ENCODE peak calls at places on chromosomes 4 and X, in four cellular contexts. One of them, this sample, is unnamed.

GRCh38 chr4:125985856-125986255 is 671.1 kb downstream of the FAT4 start:
- DNase-seq in A673: peak; percentile 80
- DNase-seq in tibial nerve: no peak
- DNase-seq in SK-N-SH: no peak
- DNase-seq in this sample: no peak

GRCh38 chrX:56994375-56995270 is 718 bp downstream of the SPIN3 start:
- DNase-seq in A673: no peak
- DNase-seq in tibial nerve: no peak
- DNase-seq in SK-N-SH: peak; percentile 18
- DNase-seq in this sample: no peak

GRCh38 chr4:127632420-127633403 is at the start of gene INTU:
- DNase-seq in A673: peak; percentile 97
- DNase-seq in tibial nerve: peak; percentile 88
- DNase-seq in SK-N-SH: peak; percentile 84
- DNase-seq in this sample: peak; percentile 92

GRCh38 chr4:23368081-23368697 is 521.7 kb downstream of the PPARGC1A start:
- DNase-seq in tibial nerve: no peak
- DNase-seq in A673: no peak
- DNase-seq in SK-N-SH: peak; percentile 9
- DNase-seq in this sample: no peak

GRCh38 chr4:5940470-5941203 is 47.8 kb upstream of the CRMP1 start:
- DNase-seq in tibial nerve: no peak
- DNase-seq in A673: peak; percentile 78
- DNase-seq in SK-N-SH: no peak
- DNase-seq in this sample: no peak

GRCh38 chr4:165707126-165707525 is 165.9 kb upstream of the TLL1 start:
- DNase-seq in SK-N-SH: no peak
- DNase-seq in A673: no peak
- DNase-seq in tibial nerve: no peak
- DNase-seq in this sample: no peak

GRCh38 chrX:55598333-55598732 is 24.9 kb upstream of the FOXR2 start:
- DNase-seq in tibial nerve: no peak
- DNase-seq in SK-N-SH: no peak
- DNase-seq in A673: no peak
- DNase-seq in this sample: no peak

GRCh38 chr4:5474756-5475155 is 233.6 kb downstream of the EVC2 start:
- DNase-seq in SK-N-SH: no peak
- DNase-seq in A673: no peak
- DNase-seq in tibial nerve: no peak
- DNase-seq in this sample: no peak

GRCh38 chr4:153222790-153223417 is 18.7 kb downstream of the TRIM2 start:
- DNase-seq in tibial nerve: peak; percentile 21
- DNase-seq in A673: peak; percentile 46
- DNase-seq in SK-N-SH: peak; percentile 84
- DNase-seq in this sample: peak; percentile 48

GRCh38 chrX:150197388-150197787 is 165.7 kb upstream of the MAMLD1 start:
- DNase-seq in A673: no peak
- DNase-seq in tibial nerve: no peak
- DNase-seq in SK-N-SH: no peak
- DNase-seq in this sample: no peak

GRCh38 chr4:113781439-113782040 is 20.0 kb upstream of the CAMK2D start:
- DNase-seq in tibial nerve: no peak
- DNase-seq in A673: peak; percentile 56
- DNase-seq in SK-N-SH: peak; percentile 33
- DNase-seq in this sample: no peak

GRCh38 chr4:101938836-101939235 is 148.3 kb downstream of the BANK1 start:
- DNase-seq in tibial nerve: no peak
- DNase-seq in A673: no peak
- DNase-seq in SK-N-SH: no peak
- DNase-seq in this sample: no peak

GRCh38 chr4:72909461-72909860 is 160.1 kb downstream of the COX18 start:
- DNase-seq in A673: no peak
- DNase-seq in tibial nerve: no peak
- DNase-seq in SK-N-SH: peak; percentile 4
- DNase-seq in this sample: no peak

GRCh38 chr4:108560624-108561023 is 59.8 kb upstream of the RPL34 start:
- DNase-seq in A673: no peak
- DNase-seq in SK-N-SH: no peak
- DNase-seq in tibial nerve: no peak
- DNase-seq in this sample: peak; percentile 47

GRCh38 chr4:126106658-126107057 is 791.9 kb downstream of the FAT4 start:
- DNase-seq in tibial nerve: no peak
- DNase-seq in A673: peak; percentile 14
- DNase-seq in SK-N-SH: no peak
- DNase-seq in this sample: no peak

GRCh38 chrX:73851014-73852009 is 288.3 kb downstream of the CHIC1 start:
- DNase-seq in SK-N-SH: peak; percentile 70
- DNase-seq in A673: peak; percentile 94
- DNase-seq in tibial nerve: no peak
- DNase-seq in this sample: peak; percentile 89

GRCh38 chrX:37975421-37975820 is 30.9 kb upstream of the SYTL5 start:
- DNase-seq in A673: no peak
- DNase-seq in SK-N-SH: no peak
- DNase-seq in tibial nerve: no peak
- DNase-seq in this sample: no peak

GRCh38 chr4:115575851-115576250 is 462.4 kb upstream of the NDST4 start:
- DNase-seq in tibial nerve: no peak
- DNase-seq in A673: no peak
- DNase-seq in SK-N-SH: no peak
- DNase-seq in this sample: no peak

GRCh38 chrX:53440631-53441517 is 6.7 kb upstream of the HSD17B10 start:
- DNase-seq in A673: peak; percentile 54
- DNase-seq in SK-N-SH: peak; percentile 27
- DNase-seq in tibial nerve: peak; percentile 59
- DNase-seq in this sample: peak; percentile 83

GRCh38 chrX:68292471-68292870 is 140.8 kb downstream of the OPHN1 start:
- DNase-seq in tibial nerve: no peak
- DNase-seq in A673: no peak
- DNase-seq in SK-N-SH: no peak
- DNase-seq in this sample: no peak

GRCh38 chrX:72712094-72712755 is 1.9 kb downstream of the PHKA1 start:
- DNase-seq in A673: no peak
- DNase-seq in SK-N-SH: peak; percentile 34
- DNase-seq in tibial nerve: no peak
- DNase-seq in this sample: no peak

GRCh38 chr4:88341227-88342192 is 37.1 kb upstream of the HERC6 start:
- DNase-seq in A673: no peak
- DNase-seq in tibial nerve: no peak
- DNase-seq in SK-N-SH: no peak
- DNase-seq in this sample: peak; percentile 65

GRCh38 chrX:108516184-108516583 is 76.5 kb downstream of the COL4A5 start:
- DNase-seq in SK-N-SH: no peak
- DNase-seq in A673: no peak
- DNase-seq in tibial nerve: no peak
- DNase-seq in this sample: no peak

GRCh38 chrX:1673337-1673736 is 58.5 kb downstream of the ASMT start:
- DNase-seq in A673: peak; percentile 53
- DNase-seq in SK-N-SH: peak; percentile 29
- DNase-seq in tibial nerve: no peak
- DNase-seq in this sample: no peak

GRCh38 chrX:41518841-41519220 is 71.7 kb downstream of the NYX start:
- DNase-seq in tibial nerve: no peak
- DNase-seq in A673: no peak
- DNase-seq in SK-N-SH: peak; percentile 31
- DNase-seq in this sample: no peak

GRCh38 chr4:75036046-75036445 is 103.1 kb downstream of the PARM1 start:
- DNase-seq in SK-N-SH: no peak
- DNase-seq in tibial nerve: no peak
- DNase-seq in A673: no peak
- DNase-seq in this sample: no peak

GRCh38 chr4:99300934-99301333 is 10.1 kb upstream of the ADH1A start:
- DNase-seq in SK-N-SH: no peak
- DNase-seq in A673: peak; percentile 84
- DNase-seq in tibial nerve: peak; percentile 89
- DNase-seq in this sample: peak; percentile 95

This sample was measured in uterus.